ENCODE peak calls at places on chromosomes 4 and X, in eight cellular contexts. One of them, this sample, is unnamed.

GRCh38 chrX:110965409-110965808 is 130.6 kb upstream of the PAK3 start:
- DNase-seq in GM12865: no peak
- DNase-seq in CD8-positive, alpha-beta T cell: no peak
- DNase-seq in mucosa of descending colon: no peak
- DNase-seq in tibial artery: no peak
- DNase-seq in ascending aorta: no peak
- DNase-seq in endothelial cell of umbilical vein: no peak
- DNase-seq in cardiac fibroblast: no peak
- DNase-seq in this sample: no peak

GRCh38 chrX:56800801-56801200 is 71.8 kb downstream of the NBDY start:
- DNase-seq in mucosa of descending colon: no peak
- DNase-seq in cardiac fibroblast: no peak
- DNase-seq in GM12865: peak
- DNase-seq in endothelial cell of umbilical vein: no peak
- DNase-seq in ascending aorta: no peak
- DNase-seq in tibial artery: no peak
- DNase-seq in CD8-positive, alpha-beta T cell: peak
- DNase-seq in this sample: no peak

GRCh38 chrX:22122510-22122909 is 90.4 kb downstream of the PHEX start:
- DNase-seq in cardiac fibroblast: peak
- DNase-seq in endothelial cell of umbilical vein: peak
- DNase-seq in CD8-positive, alpha-beta T cell: no peak
- DNase-seq in GM12865: no peak
- DNase-seq in ascending aorta: no peak
- DNase-seq in tibial artery: peak
- DNase-seq in mucosa of descending colon: no peak
- DNase-seq in this sample: no peak

GRCh38 chr4:86791126-86791525 is 58.1 kb downstream of the SLC10A6 start:
- DNase-seq in tibial artery: no peak
- DNase-seq in ascending aorta: no peak
- DNase-seq in endothelial cell of umbilical vein: no peak
- DNase-seq in mucosa of descending colon: no peak
- DNase-seq in cardiac fibroblast: no peak
- DNase-seq in GM12865: no peak
- DNase-seq in CD8-positive, alpha-beta T cell: no peak
- DNase-seq in this sample: no peak

GRCh38 chrX:122591546-122591945 is 592.5 kb upstream of the GRIA3 start:
- DNase-seq in ascending aorta: no peak
- DNase-seq in CD8-positive, alpha-beta T cell: no peak
- DNase-seq in endothelial cell of umbilical vein: no peak
- DNase-seq in cardiac fibroblast: no peak
- DNase-seq in mucosa of descending colon: no peak
- DNase-seq in GM12865: no peak
- DNase-seq in tibial artery: no peak
- DNase-seq in this sample: no peak

GRCh38 chr4:15149234-15149841 is 147.1 kb downstream of the CPEB2 start:
- DNase-seq in ascending aorta: no peak
- DNase-seq in tibial artery: no peak
- DNase-seq in GM12865: peak
- DNase-seq in cardiac fibroblast: peak
- DNase-seq in CD8-positive, alpha-beta T cell: no peak
- DNase-seq in endothelial cell of umbilical vein: no peak
- DNase-seq in mucosa of descending colon: no peak
- DNase-seq in this sample: no peak

GRCh38 chr4:166064706-166065105 is 191.7 kb downstream of the TLL1 start:
- DNase-seq in endothelial cell of umbilical vein: no peak
- DNase-seq in tibial artery: no peak
- DNase-seq in cardiac fibroblast: no peak
- DNase-seq in CD8-positive, alpha-beta T cell: no peak
- DNase-seq in ascending aorta: no peak
- DNase-seq in mucosa of descending colon: no peak
- DNase-seq in GM12865: no peak
- DNase-seq in this sample: no peak

GRCh38 chrX:74423289-74423985 is 2.1 kb downstream of the SLC16A2 start:
- DNase-seq in mucosa of descending colon: no peak
- DNase-seq in tibial artery: no peak
- DNase-seq in cardiac fibroblast: no peak
- DNase-seq in GM12865: no peak
- DNase-seq in endothelial cell of umbilical vein: no peak
- DNase-seq in ascending aorta: no peak
- DNase-seq in CD8-positive, alpha-beta T cell: no peak
- DNase-seq in this sample: no peak

GRCh38 chr4:8194306-8195242 is 4.5 kb upstream of the SH3TC1 start:
- DNase-seq in ascending aorta: no peak
- DNase-seq in GM12865: no peak
- DNase-seq in cardiac fibroblast: no peak
- DNase-seq in CD8-positive, alpha-beta T cell: no peak
- DNase-seq in endothelial cell of umbilical vein: peak
- DNase-seq in tibial artery: no peak
- DNase-seq in mucosa of descending colon: no peak
- DNase-seq in this sample: no peak

GRCh38 chrX:133749951-133750350 is 235.4 kb downstream of the GPC3 start:
- DNase-seq in cardiac fibroblast: no peak
- DNase-seq in GM12865: no peak
- DNase-seq in CD8-positive, alpha-beta T cell: no peak
- DNase-seq in endothelial cell of umbilical vein: no peak
- DNase-seq in mucosa of descending colon: no peak
- DNase-seq in tibial artery: no peak
- DNase-seq in ascending aorta: no peak
- DNase-seq in this sample: no peak

GRCh38 chr4:47031011-47031678 is at the start of gene GABRB1:
- DNase-seq in CD8-positive, alpha-beta T cell: no peak
- DNase-seq in tibial artery: peak
- DNase-seq in GM12865: peak
- DNase-seq in mucosa of descending colon: peak
- DNase-seq in ascending aorta: no peak
- DNase-seq in cardiac fibroblast: peak
- DNase-seq in endothelial cell of umbilical vein: peak
- DNase-seq in this sample: no peak

GRCh38 chr4:47031713-47032404 is 492 bp downstream of the GABRB1 start:
- DNase-seq in tibial artery: no peak
- DNase-seq in CD8-positive, alpha-beta T cell: no peak
- DNase-seq in cardiac fibroblast: no peak
- DNase-seq in endothelial cell of umbilical vein: no peak
- DNase-seq in ascending aorta: no peak
- DNase-seq in mucosa of descending colon: peak
- DNase-seq in GM12865: peak
- DNase-seq in this sample: no peak

GRCh38 chr4:47038263-47038662 is 6.9 kb downstream of the GABRB1 start:
- DNase-seq in endothelial cell of umbilical vein: no peak
- DNase-seq in tibial artery: no peak
- DNase-seq in ascending aorta: no peak
- DNase-seq in cardiac fibroblast: no peak
- DNase-seq in mucosa of descending colon: no peak
- DNase-seq in CD8-positive, alpha-beta T cell: no peak
- DNase-seq in GM12865: no peak
- DNase-seq in this sample: no peak

DNA sequence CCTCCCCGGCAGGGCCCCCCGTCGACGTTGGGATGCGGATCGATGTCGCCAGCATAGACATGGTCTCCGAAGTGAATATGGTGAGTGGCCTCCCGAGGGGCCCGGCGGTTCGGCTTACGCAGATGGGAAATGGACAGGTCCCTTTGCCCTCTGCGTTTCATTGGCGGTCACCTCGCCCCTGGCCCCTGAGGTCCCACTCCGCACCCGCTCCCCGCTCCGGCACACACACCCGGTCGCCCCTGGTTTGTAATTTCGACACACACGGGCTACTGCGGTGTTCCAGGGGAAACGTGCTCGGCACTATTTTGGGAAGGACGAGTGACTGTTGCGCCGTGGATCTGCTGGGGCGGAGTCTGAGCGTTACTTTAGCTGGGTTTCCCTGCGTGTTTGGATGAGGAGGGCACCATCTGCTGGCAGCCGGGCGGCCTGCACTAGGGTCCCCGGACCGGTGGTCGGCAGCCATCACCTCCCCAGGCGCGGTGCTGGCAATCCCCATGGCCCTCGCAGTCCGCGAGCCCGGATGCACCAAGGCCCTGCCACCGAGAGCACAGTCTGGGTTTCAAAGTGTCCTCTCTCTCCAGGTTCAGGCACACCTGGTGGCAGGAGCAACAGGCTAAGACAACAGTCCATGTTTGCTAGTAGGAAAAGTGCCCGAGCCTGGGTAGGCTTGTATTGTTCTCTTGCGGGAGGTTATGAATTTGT is 1.2 kb downstream of the GABRB1 start:
- DNase-seq in endothelial cell of umbilical vein: peak
- DNase-seq in mucosa of descending colon: peak
- DNase-seq in tibial artery: peak
- DNase-seq in ascending aorta: no peak
- DNase-seq in cardiac fibroblast: peak
- DNase-seq in GM12865: peak
- DNase-seq in CD8-positive, alpha-beta T cell: no peak
- DNase-seq in this sample: no peak
- H3K4me3 ChIP-seq in endothelial cell of umbilical vein: peak
- H3K4me3 ChIP-seq in mucosa of descending colon: no peak
- H3K4me3 ChIP-seq in tibial artery: peak
- H3K4me3 ChIP-seq in ascending aorta: peak
- H3K4me3 ChIP-seq in cardiac fibroblast: peak
- H3K4me3 ChIP-seq in GM12865: peak
- H3K4me3 ChIP-seq in CD8-positive, alpha-beta T cell: peak
- H3K4me3 ChIP-seq in this sample: peak

DNA sequence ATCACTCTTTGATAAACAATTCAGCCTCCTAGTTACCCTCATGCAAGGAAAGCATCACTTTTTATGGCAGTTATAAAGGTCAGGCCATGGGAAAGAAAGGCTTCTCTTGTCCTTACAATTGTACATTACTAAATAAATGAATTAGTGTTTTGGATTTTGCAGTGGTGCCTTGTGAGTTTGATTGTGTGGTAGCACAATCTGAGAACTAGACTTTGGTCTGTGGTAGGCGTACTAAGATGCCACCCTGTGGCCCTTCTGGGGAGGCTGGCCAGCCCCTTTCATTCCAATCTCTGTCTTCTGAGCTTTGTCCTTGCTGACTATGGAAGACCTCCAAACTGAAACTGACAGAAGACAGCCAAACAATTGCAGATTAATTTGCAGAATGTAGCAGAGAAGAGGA is 14.6 kb upstream of the HNRNPD start:
- DNase-seq in mucosa of descending colon: no peak
- DNase-seq in cardiac fibroblast: no peak
- DNase-seq in endothelial cell of umbilical vein: no peak
- DNase-seq in GM12865: no peak
- DNase-seq in ascending aorta: no peak
- DNase-seq in CD8-positive, alpha-beta T cell: no peak
- DNase-seq in tibial artery: no peak
- DNase-seq in this sample: no peak
- TF ChIP-seq CTCF in mucosa of descending colon: no peak
- TF ChIP-seq CTCF in cardiac fibroblast: no peak
- TF ChIP-seq CTCF in endothelial cell of umbilical vein: no peak
- TF ChIP-seq CTCF in GM12865: no peak
- TF ChIP-seq CTCF in ascending aorta: no peak
- TF ChIP-seq CTCF in CD8-positive, alpha-beta T cell: no peak
- TF ChIP-seq CTCF in tibial artery: no peak
- TF ChIP-seq CTCF in this sample: no peak

GRCh38 chrX:153610834-153611209 is 11.9 kb upstream of the CCNQ start:
- DNase-seq in endothelial cell of umbilical vein: no peak
- DNase-seq in ascending aorta: no peak
- DNase-seq in CD8-positive, alpha-beta T cell: no peak
- DNase-seq in tibial artery: no peak
- DNase-seq in GM12865: no peak
- DNase-seq in mucosa of descending colon: no peak
- DNase-seq in cardiac fibroblast: no peak
- DNase-seq in this sample: no peak

GRCh38 chrX:153612413-153612812 is 13.5 kb upstream of the CCNQ start:
- DNase-seq in ascending aorta: no peak
- DNase-seq in CD8-positive, alpha-beta T cell: no peak
- DNase-seq in cardiac fibroblast: no peak
- DNase-seq in endothelial cell of umbilical vein: no peak
- DNase-seq in mucosa of descending colon: no peak
- DNase-seq in GM12865: no peak
- DNase-seq in tibial artery: no peak
- DNase-seq in this sample: no peak

GRCh38 chrX:153609917-153610833 is 11.2 kb upstream of the CCNQ start:
- DNase-seq in tibial artery: peak
- DNase-seq in mucosa of descending colon: peak
- DNase-seq in GM12865: peak
- DNase-seq in ascending aorta: no peak
- DNase-seq in cardiac fibroblast: peak
- DNase-seq in CD8-positive, alpha-beta T cell: peak
- DNase-seq in endothelial cell of umbilical vein: peak
- DNase-seq in this sample: no peak

GRCh38 chrX:153608821-153609220 is 9.9 kb upstream of the CCNQ start:
- DNase-seq in ascending aorta: no peak
- DNase-seq in tibial artery: no peak
- DNase-seq in endothelial cell of umbilical vein: no peak
- DNase-seq in cardiac fibroblast: peak
- DNase-seq in CD8-positive, alpha-beta T cell: no peak
- DNase-seq in mucosa of descending colon: no peak
- DNase-seq in GM12865: no peak
- DNase-seq in this sample: no peak

DNA sequence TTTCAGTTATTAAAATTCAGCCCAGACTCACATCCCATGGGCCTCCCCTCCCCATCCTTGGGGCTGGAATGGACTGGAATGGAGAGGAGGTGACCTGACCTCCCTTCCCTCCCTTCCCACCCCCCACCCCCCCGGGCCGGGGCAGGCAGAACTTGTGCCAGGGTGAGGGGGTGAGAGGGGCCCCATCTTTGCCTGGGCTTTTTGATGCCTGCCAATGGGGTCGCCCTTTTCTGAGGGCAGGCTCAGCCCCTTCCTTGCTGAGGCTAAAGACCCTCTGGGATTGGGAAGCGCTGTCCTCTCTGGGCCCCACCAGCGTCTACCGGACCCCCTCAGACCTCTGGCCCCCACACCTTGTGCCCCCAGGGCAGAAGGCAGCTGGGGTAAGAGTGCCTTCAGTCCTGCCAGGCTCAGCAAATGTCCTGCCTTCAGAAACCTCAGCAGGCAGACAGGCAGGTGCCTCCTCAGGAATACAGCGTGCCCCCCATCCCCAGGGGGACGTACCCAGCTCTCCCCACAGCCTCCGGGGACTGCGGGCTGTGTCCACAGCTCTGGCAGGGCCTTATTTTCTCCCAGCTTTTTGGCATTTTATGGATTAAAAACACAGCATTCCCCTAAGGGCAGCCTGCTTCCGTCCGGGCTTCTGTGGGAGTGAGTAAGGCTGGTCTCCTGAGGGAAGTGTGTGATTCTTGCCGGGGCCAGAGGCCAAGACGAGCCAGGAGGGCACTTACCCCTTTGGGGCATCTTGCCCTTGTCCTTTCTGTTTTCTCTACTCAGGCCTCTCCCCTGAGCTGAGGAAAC is 12.6 kb upstream of the CCNQ start:
- DNase-seq in CD8-positive, alpha-beta T cell: no peak
- DNase-seq in mucosa of descending colon: no peak
- DNase-seq in endothelial cell of umbilical vein: no peak
- DNase-seq in GM12865: no peak
- DNase-seq in ascending aorta: no peak
- DNase-seq in tibial artery: no peak
- DNase-seq in cardiac fibroblast: peak
- DNase-seq in this sample: no peak
- H3K4me3 ChIP-seq in CD8-positive, alpha-beta T cell: no peak
- H3K4me3 ChIP-seq in mucosa of descending colon: no peak
- H3K4me3 ChIP-seq in endothelial cell of umbilical vein: no peak
- H3K4me3 ChIP-seq in GM12865: no peak
- H3K4me3 ChIP-seq in ascending aorta: no peak
- H3K4me3 ChIP-seq in tibial artery: no peak
- H3K4me3 ChIP-seq in cardiac fibroblast: no peak
- H3K4me3 ChIP-seq in this sample: no peak

DNA sequence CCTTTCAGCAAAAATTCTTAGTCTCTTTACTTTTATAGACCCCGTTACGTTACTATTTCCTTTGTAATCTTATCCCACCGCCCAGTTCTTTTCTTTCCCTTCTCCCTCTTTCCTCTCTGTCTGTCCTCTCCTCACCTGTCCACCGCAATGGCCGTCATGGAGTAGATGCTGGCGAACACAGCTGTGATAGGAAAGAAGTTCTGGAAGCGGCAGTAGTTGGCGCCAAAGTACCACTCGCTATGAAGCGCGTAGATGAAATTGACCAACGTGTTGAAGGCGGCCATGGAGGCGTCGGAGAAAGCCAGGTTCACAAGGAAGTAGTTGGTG is 829 bp downstream of the TACR3 start:
- DNase-seq in ascending aorta: no peak
- DNase-seq in cardiac fibroblast: no peak
- DNase-seq in GM12865: no peak
- DNase-seq in CD8-positive, alpha-beta T cell: no peak
- DNase-seq in mucosa of descending colon: no peak
- DNase-seq in tibial artery: no peak
- DNase-seq in endothelial cell of umbilical vein: no peak
- DNase-seq in this sample: no peak
- TF ChIP-seq CTCF in ascending aorta: no peak
- TF ChIP-seq CTCF in cardiac fibroblast: no peak
- TF ChIP-seq CTCF in GM12865: no peak
- TF ChIP-seq CTCF in CD8-positive, alpha-beta T cell: no peak
- TF ChIP-seq CTCF in mucosa of descending colon: no peak
- TF ChIP-seq CTCF in tibial artery: no peak
- TF ChIP-seq CTCF in endothelial cell of umbilical vein: no peak
- TF ChIP-seq CTCF in this sample: no peak

This sample was measured in BJ.